ENCODE peak calls at places on chromosomes 5 and 9, in nine cellular contexts. P is fibroblast of lung; R is endodermal cell; H is activated CD8-positive, alpha-beta T cell treated with anti-CD3 and anti-CD28 coated beads for 36 hours; U is mucosa of descending colon; D is heart right ventricle; B is psoas muscle; X is esophagus squamous epithelium; J is hepatocyte. Y is an unnamed sample.

GRCh38 chr9:70988551-70988950 is 132.9 kb downstream of the TRPM3 start:
- DNase-seq in P (no peak), R (no peak), H (no peak), U (no peak), D (no peak), B (no peak), X (no peak), J (no peak), Y (no peak)

GRCh38 chr9:109640232-109641078 is 139.5 kb upstream of the PALM2AKAP2 start:
- DNase-seq in P (peak; percentile 62), R (peak; percentile 80), H (peak; percentile 1), U (peak; percentile 11), D (peak; percentile 47), B (peak; percentile 59), X (no peak), J (peak; percentile 60), Y (no peak)

GRCh38 chr9:136339173-136339957 is 12.0 kb downstream of the GPSM1 start:
- DNase-seq in P (peak; percentile 47), R (peak; percentile 92), H (peak; percentile 37), U (peak; percentile 85), D (no peak), B (peak; percentile 80), X (no peak), J (peak; percentile 83), Y (peak; percentile 47)

GRCh38 chr9:38087934-38088925 is 19.2 kb upstream of the SHB start:
- DNase-seq in P (peak; percentile 29), R (peak; percentile 96), H (peak; percentile 80), U (peak; percentile 86), D (peak; percentile 79), B (peak; percentile 85), X (no peak), J (peak; percentile 74), Y (no peak)

GRCh38 chr5:45696206-45696836 is at the start of gene HCN1:
- DNase-seq in P (peak; percentile 68), R (peak; percentile 95), H (peak; percentile 56), U (peak; percentile 80), D (peak; percentile 59), B (peak; percentile 89), X (no peak), J (peak; percentile 95), Y (peak; percentile 41)

GRCh38 chr9:128921881-128922763 is 1.3 kb downstream of the PHYHD1 start:
- DNase-seq in P (peak; percentile 33), R (peak; percentile 92), H (peak; percentile 53), U (no peak), D (peak; percentile 64), B (peak; percentile 78), X (no peak), J (peak; percentile 80), Y (peak; percentile 53)

GRCh38 chr9:91166796-91167366 is 194.8 kb downstream of the AUH start:
- DNase-seq in P (peak; percentile 82), R (no peak), H (no peak), U (peak; percentile 0), D (no peak), B (no peak), X (no peak), J (no peak), Y (peak; percentile 21)

GRCh38 chr5:124716169-124716568 is 30.3 kb downstream of the ZNF608 start:
- DNase-seq in P (no peak), R (no peak), H (no peak), U (no peak), D (no peak), B (no peak), X (no peak), J (no peak), Y (no peak)

GRCh38 chr5:98827161-98827560 is 53.7 kb downstream of the RGMB start:
- DNase-seq in P (peak; percentile 42), R (no peak), H (peak; percentile 13), U (peak; percentile 42), D (no peak), B (no peak), X (no peak), J (peak; percentile 39), Y (peak; percentile 7)

DNA sequence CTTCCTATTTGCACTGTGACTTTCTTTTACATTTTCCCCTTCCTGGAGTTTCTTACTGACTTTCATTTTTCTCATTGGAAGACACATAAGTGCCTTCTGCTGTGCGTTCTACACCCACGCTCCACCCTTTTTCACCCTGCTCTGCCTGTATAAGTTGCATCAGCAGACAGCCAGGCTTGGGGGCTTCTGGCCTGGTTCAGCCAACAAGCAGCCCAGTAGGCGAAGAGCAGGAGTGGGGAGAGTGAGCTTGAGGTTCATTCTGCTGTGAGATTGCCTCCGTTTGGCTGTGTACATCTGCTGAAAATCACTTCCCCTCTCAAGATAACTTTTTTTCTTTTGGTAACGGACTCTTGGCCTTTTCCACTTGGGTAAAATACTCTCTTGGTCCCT is 38.4 kb downstream of the RASGRF2 start:
- DNase-seq in P (no peak), R (no peak), H (peak; percentile 83), U (no peak), D (no peak), B (no peak), X (no peak), J (no peak), Y (no peak)
- TF ChIP-seq CTCF in P (no peak), R (no peak), H (no peak), U (no peak), D (no peak), B (no peak), X (no peak), J (no peak), Y (no peak)

GRCh38 chr5:133051547-133052316 is at the start of gene HSPA4:
- DNase-seq in P (peak; percentile 96), R (peak; percentile 99), H (peak; percentile 99), U (peak; percentile 99), D (peak; percentile 99), B (peak; percentile 98), X (peak; percentile 89), J (peak; percentile 99), Y (peak; percentile 92)

GRCh38 chr5:133052317-133053175 is 733 bp downstream of the HSPA4 start:
- DNase-seq in P (peak; percentile 52), R (peak; percentile 77), H (peak; percentile 70), U (peak; percentile 82), D (peak; percentile 41), B (peak; percentile 72), X (peak; percentile 5), J (peak; percentile 81), Y (no peak)

GRCh38 chr5:133050500-133050899 is 1.3 kb upstream of the HSPA4 start:
- DNase-seq in P (no peak), R (peak; percentile 78), H (peak; percentile 13), U (no peak), D (no peak), B (no peak), X (no peak), J (no peak), Y (no peak)

GRCh38 chr5:133049726-133050048 is 2.1 kb upstream of the HSPA4 start:
- DNase-seq in P (no peak), R (no peak), H (no peak), U (no peak), D (no peak), B (no peak), X (no peak), J (peak; percentile 37), Y (no peak)

DNA sequence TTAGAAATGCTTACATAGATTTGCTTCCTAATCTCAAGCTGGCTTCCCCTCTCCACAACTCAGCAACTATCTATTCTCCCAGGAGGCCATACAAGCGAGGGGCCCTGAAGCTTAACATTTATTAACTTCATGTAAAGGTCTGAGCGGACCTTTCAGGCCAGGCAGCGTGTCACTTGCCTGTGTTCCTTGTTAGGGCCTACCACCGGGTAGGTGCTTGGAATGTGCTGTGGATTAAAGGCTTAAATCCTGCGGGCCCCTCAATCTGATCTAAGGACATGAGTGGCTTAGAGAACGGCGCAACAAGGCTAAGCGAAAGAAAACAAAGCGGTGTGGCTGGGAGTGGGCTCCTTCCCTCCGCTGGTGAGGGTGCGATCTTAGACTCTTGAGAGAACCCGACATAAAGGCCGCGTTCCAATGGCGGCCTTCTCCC is 681 bp upstream of the HSPA4 start:
- DNase-seq in P (no peak), R (no peak), H (no peak), U (peak; percentile 55), D (no peak), B (no peak), X (no peak), J (peak; percentile 71), Y (peak; percentile 81)
- TF ChIP-seq CTCF in P (no peak), R (peak; percentile 23), H (no peak), U (no peak), D (no peak), B (no peak), X (no peak), J (no peak), Y (no peak)

GRCh38 chr9:134174526-134175290 is 10.3 kb upstream of the RNU6ATAC start:
- DNase-seq in P (no peak), R (no peak), H (no peak), U (no peak), D (no peak), B (peak; percentile 50), X (no peak), J (no peak), Y (no peak)

GRCh38 chr9:134175291-134175807 is 11.0 kb upstream of the RNU6ATAC start:
- DNase-seq in P (no peak), R (peak; percentile 95), H (no peak), U (peak; percentile 47), D (no peak), B (peak; percentile 50), X (no peak), J (no peak), Y (no peak)

GRCh38 chr9:134176599-134176968 is 12.2 kb upstream of the RNU6ATAC start:
- DNase-seq in P (no peak), R (no peak), H (no peak), U (no peak), D (no peak), B (no peak), X (no peak), J (no peak), Y (no peak)

GRCh38 chr9:134177186-134177585 is 12.8 kb upstream of the RNU6ATAC start:
- DNase-seq in P (no peak), R (no peak), H (no peak), U (no peak), D (no peak), B (no peak), X (no peak), J (no peak), Y (no peak)

GRCh38 chr9:134175808-134176598 is 11.6 kb upstream of the RNU6ATAC start:
- DNase-seq in P (no peak), R (no peak), H (no peak), U (no peak), D (no peak), B (peak; percentile 75), X (no peak), J (no peak), Y (no peak)
- TF ChIP-seq CTCF in P (peak; percentile 21), R (no peak), H (no peak), U (no peak), D (peak; percentile 64), B (peak; percentile 21), X (no peak), J (peak; percentile 41), Y (peak; percentile 25)

GRCh38 chr9:101478906-101479305 is 43.3 kb upstream of the ALDOB start:
- DNase-seq in P (no peak), R (no peak), H (no peak), U (peak; percentile 26), D (no peak), B (no peak), X (no peak), J (no peak), Y (no peak)
- TF ChIP-seq CTCF in P (no peak), R (no peak), H (no peak), U (no peak), D (no peak), B (no peak), X (no peak), J (no peak), Y (no peak)

DNA sequence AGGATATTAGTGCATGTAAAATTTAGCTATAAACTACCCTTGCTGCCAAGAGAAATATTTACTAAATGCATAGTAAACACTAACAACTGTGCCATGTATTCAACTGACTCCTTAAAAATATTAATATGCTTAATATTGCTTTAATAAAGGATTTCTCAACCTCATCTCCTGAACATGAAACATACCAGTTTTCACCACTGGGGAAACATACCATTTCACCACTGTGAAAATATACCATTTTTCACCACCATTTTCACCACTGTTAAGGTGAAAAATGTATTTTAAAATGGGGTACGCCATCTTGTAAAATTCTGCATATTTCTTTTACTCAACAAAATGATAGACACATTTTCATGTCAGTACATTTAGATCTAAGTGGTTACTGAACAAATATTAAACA is 4.5 kb downstream of the RAB14 start:
- DNase-seq in P (no peak), R (no peak), H (no peak), U (no peak), D (no peak), B (no peak), X (no peak), J (no peak), Y (no peak)
- TF ChIP-seq CTCF in P (no peak), R (peak; percentile 30), H (peak; percentile 38), U (no peak), D (no peak), B (no peak), X (no peak), J (no peak), Y (no peak)

Y was measured in retinal pigment epithelial cell.